ENCODE peak calls at places on chromosome 22, in seven cellular contexts. One of them, this sample, is unnamed.

GRCh38 chr22:25111579-25112517 is 87.8 kb upstream of the CRYBB3 start:
- DNase-seq in IMR-90: no peak
- DNase-seq in sigmoid colon: no peak
- DNase-seq in body of pancreas: peak
- DNase-seq in H54: no peak
- DNase-seq in endothelial cell of umbilical vein: peak
- DNase-seq in testis: peak
- DNase-seq in this sample: peak

GRCh38 chr22:34781676-34782075 is 284.3 kb upstream of the ISX start:
- DNase-seq in IMR-90: no peak
- DNase-seq in sigmoid colon: no peak
- DNase-seq in body of pancreas: no peak
- DNase-seq in H54: no peak
- DNase-seq in endothelial cell of umbilical vein: no peak
- DNase-seq in testis: no peak
- DNase-seq in this sample: no peak

GRCh38 chr22:22378446-22379415 is 129.8 kb downstream of the ZNF280B start:
- DNase-seq in IMR-90: no peak
- DNase-seq in sigmoid colon: no peak
- DNase-seq in body of pancreas: no peak
- DNase-seq in H54: no peak
- DNase-seq in endothelial cell of umbilical vein: no peak
- DNase-seq in testis: no peak
- DNase-seq in this sample: no peak

GRCh38 chr22:21796863-21797262 is 61.3 kb upstream of the YPEL1 start:
- DNase-seq in IMR-90: no peak
- DNase-seq in sigmoid colon: no peak
- DNase-seq in body of pancreas: no peak
- DNase-seq in H54: no peak
- DNase-seq in endothelial cell of umbilical vein: no peak
- DNase-seq in testis: no peak
- DNase-seq in this sample: no peak

GRCh38 chr22:35368386-35368785 is 12.5 kb upstream of the HMOX1 start:
- DNase-seq in IMR-90: no peak
- DNase-seq in sigmoid colon: no peak
- DNase-seq in body of pancreas: no peak
- DNase-seq in H54: no peak
- DNase-seq in endothelial cell of umbilical vein: no peak
- DNase-seq in testis: no peak
- DNase-seq in this sample: no peak

GRCh38 chr22:44839721-44840120 is 87.3 kb downstream of the ARHGAP8 start:
- DNase-seq in IMR-90: no peak
- DNase-seq in sigmoid colon: no peak
- DNase-seq in body of pancreas: no peak
- DNase-seq in H54: no peak
- DNase-seq in endothelial cell of umbilical vein: no peak
- DNase-seq in testis: no peak
- DNase-seq in this sample: no peak

GRCh38 chr22:35842954-35843353 is 125.3 kb downstream of the APOL5 start:
- DNase-seq in IMR-90: peak
- DNase-seq in sigmoid colon: no peak
- DNase-seq in body of pancreas: peak
- DNase-seq in H54: no peak
- DNase-seq in endothelial cell of umbilical vein: peak
- DNase-seq in testis: no peak
- DNase-seq in this sample: peak

GRCh38 chr22:29994941-29995340 is 85.3 kb upstream of the HORMAD2 start:
- DNase-seq in IMR-90: peak
- DNase-seq in sigmoid colon: no peak
- DNase-seq in body of pancreas: no peak
- DNase-seq in H54: no peak
- DNase-seq in endothelial cell of umbilical vein: peak
- DNase-seq in testis: no peak
- DNase-seq in this sample: peak

DNA sequence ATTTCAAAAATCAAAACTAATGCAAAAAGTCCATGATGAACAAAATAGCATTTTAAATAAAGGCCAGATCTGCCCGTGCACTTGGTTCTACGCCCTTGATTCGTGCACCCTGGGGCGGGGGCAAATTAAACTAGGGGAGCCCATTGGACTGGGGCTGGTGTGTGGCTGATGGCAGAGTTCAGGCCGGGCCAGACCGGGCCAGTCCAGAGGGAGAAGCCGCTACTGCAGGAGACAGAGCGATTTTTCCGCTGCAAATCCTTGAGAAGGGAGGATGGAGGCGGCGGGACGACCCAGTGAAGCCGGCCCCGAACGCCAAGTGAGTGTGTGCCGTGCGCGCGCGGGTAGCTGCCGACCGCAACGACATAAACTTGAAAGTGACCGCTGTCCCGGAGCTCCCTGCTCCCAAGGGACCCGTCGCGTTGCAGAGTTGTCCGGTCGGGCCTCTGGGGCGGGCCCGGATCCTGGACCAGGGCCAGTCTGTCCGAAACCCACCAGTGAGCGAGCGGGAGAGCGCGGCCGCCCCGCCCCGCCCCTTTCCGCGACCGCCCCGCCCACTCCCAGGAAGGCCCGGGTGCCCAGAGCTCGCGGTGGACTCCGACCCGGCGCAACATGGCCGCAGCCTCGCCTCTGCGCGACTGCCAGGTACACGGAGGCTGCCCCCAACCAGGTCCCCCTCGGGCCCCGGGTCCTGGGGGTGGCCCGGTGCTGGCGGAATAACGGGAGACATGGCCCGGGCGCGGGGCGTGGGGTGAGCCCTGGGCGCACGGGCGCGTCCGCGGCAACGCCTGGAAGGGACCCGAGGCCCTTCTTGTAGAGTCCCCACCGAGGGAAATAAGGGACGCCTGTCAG is at the start of gene TTC38:
- DNase-seq in IMR-90: peak
- DNase-seq in sigmoid colon: peak
- DNase-seq in body of pancreas: peak
- DNase-seq in H54: peak
- DNase-seq in endothelial cell of umbilical vein: peak
- DNase-seq in testis: peak
- DNase-seq in this sample: peak
- TF ChIP-seq POLR2A in IMR-90: peak
- TF ChIP-seq POLR2A in sigmoid colon: peak
- TF ChIP-seq POLR2A in body of pancreas: peak
- TF ChIP-seq POLR2A in H54: peak
- TF ChIP-seq POLR2A in endothelial cell of umbilical vein: peak
- TF ChIP-seq POLR2A in testis: no peak
- TF ChIP-seq POLR2A in this sample: peak

GRCh38 chr22:50473855-50474671 is 772 bp downstream of the SBF1 start:
- DNase-seq in IMR-90: peak
- DNase-seq in sigmoid colon: peak
- DNase-seq in body of pancreas: peak
- DNase-seq in H54: no peak
- DNase-seq in endothelial cell of umbilical vein: peak
- DNase-seq in testis: peak
- DNase-seq in this sample: peak

GRCh38 chr22:50476819-50477344 is 2.0 kb upstream of the SBF1 start:
- DNase-seq in IMR-90: no peak
- DNase-seq in sigmoid colon: no peak
- DNase-seq in body of pancreas: no peak
- DNase-seq in H54: no peak
- DNase-seq in endothelial cell of umbilical vein: no peak
- DNase-seq in testis: no peak
- DNase-seq in this sample: no peak

GRCh38 chr22:50475652-50476002 is 792 bp upstream of the SBF1 start:
- DNase-seq in IMR-90: no peak
- DNase-seq in sigmoid colon: no peak
- DNase-seq in body of pancreas: no peak
- DNase-seq in H54: no peak
- DNase-seq in endothelial cell of umbilical vein: no peak
- DNase-seq in testis: no peak
- DNase-seq in this sample: no peak

GRCh38 chr22:50473088-50473487 is 1.7 kb downstream of the SBF1 start:
- DNase-seq in IMR-90: no peak
- DNase-seq in sigmoid colon: no peak
- DNase-seq in body of pancreas: no peak
- DNase-seq in H54: no peak
- DNase-seq in endothelial cell of umbilical vein: no peak
- DNase-seq in testis: no peak
- DNase-seq in this sample: peak

DNA sequence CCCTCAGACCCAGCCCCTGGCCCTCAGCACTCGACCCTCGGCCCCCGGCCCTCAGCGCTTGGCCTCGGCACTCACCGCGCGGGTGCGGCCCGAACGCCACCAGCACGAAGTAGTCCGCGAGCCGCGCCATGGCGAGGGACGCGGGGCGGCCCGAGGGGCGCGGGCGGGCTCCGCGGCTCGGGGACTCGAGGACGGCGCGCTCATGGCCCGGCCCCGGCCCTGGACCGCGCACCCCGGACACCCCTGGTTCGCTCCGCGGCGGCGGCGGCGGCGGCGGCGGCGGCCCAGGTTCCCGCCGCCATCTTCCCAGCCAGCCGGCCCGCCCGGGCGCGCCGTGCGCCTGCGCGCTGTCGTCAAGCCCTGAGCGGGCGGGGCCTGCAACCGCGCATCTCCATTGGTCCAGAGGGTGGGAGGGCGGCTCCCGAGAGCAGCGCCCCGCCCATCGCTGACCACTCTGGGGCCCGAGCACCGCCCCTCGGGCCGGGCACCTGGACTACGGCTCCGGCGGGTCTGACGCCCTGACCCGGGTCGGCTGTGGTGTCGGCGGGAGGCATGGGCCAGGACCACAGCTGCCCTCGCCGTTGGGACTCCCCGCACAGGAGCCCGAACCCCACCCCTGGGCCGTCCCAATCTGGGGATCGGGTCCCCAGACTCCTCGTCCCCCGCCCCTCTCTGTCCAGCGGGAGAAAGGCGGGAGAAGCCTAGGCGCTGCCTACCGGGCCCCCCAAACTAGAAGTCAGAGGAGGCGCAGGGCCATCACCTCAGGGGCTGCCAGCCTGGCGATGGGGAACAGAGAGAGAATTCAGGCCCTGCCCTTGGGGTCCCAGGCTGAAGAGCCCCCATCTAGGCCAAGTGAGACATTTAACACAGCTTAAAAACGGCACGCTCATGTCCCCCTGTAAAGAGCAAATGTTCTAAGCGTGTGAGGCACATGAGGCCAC is at the start of gene SBF1:
- DNase-seq in IMR-90: peak
- DNase-seq in sigmoid colon: peak
- DNase-seq in body of pancreas: peak
- DNase-seq in H54: peak
- DNase-seq in endothelial cell of umbilical vein: peak
- DNase-seq in testis: peak
- DNase-seq in this sample: peak
- TF ChIP-seq POLR2A in IMR-90: peak
- TF ChIP-seq POLR2A in sigmoid colon: no peak
- TF ChIP-seq POLR2A in body of pancreas: peak
- TF ChIP-seq POLR2A in H54: peak
- TF ChIP-seq POLR2A in endothelial cell of umbilical vein: no peak
- TF ChIP-seq POLR2A in testis: no peak
- TF ChIP-seq POLR2A in this sample: peak

DNA sequence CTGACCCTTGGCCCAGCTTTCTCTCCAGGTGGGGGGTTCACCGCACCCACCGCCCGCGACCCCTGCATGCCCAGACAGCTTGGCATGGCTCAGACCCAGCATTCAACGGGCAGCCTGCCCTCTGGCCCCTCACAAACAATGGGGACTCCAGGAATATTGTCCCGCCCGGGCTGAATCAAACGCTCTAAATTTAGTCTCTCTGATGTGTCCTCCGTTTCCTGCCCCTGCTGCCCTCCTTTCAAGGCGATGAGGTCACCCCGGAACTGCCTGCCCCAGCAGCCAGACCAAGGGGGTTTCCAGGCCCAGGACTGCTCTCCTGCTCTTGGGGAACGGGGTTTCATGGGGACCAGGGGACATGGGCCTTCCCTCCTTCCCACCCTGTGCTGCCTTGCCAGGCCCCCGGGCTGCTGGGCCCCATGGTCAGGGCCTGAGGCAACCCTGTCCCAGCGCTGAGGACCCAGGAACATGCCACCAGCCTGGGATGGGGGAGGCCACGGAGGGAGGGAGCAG is 10.1 kb upstream of the PDGFB start:
- DNase-seq in IMR-90: peak
- DNase-seq in sigmoid colon: no peak
- DNase-seq in body of pancreas: no peak
- DNase-seq in H54: peak
- DNase-seq in endothelial cell of umbilical vein: peak
- DNase-seq in testis: no peak
- DNase-seq in this sample: no peak
- TF ChIP-seq POLR2A in IMR-90: no peak
- TF ChIP-seq POLR2A in sigmoid colon: no peak
- TF ChIP-seq POLR2A in body of pancreas: peak
- TF ChIP-seq POLR2A in H54: no peak
- TF ChIP-seq POLR2A in endothelial cell of umbilical vein: peak
- TF ChIP-seq POLR2A in testis: no peak
- TF ChIP-seq POLR2A in this sample: no peak

DNA sequence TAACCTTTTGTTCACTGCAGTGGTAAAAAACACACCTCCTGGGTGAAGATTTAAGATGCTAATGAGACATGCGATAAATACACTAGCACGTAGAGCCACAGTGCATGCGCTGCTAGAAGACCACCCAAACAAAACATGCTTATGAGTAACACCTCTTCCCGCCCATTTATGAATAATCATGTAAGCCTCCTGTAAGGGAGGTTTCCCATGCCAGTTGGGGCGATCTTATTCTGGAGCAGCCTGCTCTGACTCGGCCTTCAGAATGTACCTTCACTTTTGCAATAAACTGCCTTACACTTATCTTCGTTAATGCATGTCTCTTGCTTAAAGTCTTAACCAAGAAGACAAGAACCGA is 18.1 kb upstream of the SCARF2 start:
- DNase-seq in IMR-90: peak
- DNase-seq in sigmoid colon: peak
- DNase-seq in body of pancreas: no peak
- DNase-seq in H54: no peak
- DNase-seq in endothelial cell of umbilical vein: no peak
- DNase-seq in testis: no peak
- DNase-seq in this sample: no peak
- TF ChIP-seq POLR2A in IMR-90: no peak
- TF ChIP-seq POLR2A in sigmoid colon: no peak
- TF ChIP-seq POLR2A in body of pancreas: no peak
- TF ChIP-seq POLR2A in H54: no peak
- TF ChIP-seq POLR2A in endothelial cell of umbilical vein: no peak
- TF ChIP-seq POLR2A in testis: no peak
- TF ChIP-seq POLR2A in this sample: no peak

DNA sequence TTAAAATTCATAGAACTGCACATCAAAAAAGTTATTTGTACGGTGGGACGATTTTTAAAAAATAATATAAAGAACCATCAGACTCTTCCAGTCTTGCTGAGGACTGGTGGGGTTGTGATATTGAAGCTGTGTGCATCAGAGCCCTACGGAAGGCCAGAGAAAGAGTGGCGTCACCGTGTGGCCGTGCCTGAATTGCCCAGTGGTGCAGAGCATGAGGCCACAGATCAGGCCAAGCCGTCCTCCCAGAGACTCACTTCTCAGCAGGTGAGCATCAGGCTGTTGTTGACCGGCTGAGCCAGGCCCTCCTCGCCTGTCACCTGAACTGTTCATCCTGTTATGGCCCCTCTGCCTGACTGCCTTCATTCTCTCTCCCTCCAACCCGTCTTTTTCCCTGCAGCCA is 1013.9 kb downstream of the TBC1D22A start:
- DNase-seq in IMR-90: no peak
- DNase-seq in sigmoid colon: no peak
- DNase-seq in body of pancreas: no peak
- DNase-seq in H54: no peak
- DNase-seq in endothelial cell of umbilical vein: no peak
- DNase-seq in testis: no peak
- DNase-seq in this sample: no peak
- TF ChIP-seq POLR2A in IMR-90: no peak
- TF ChIP-seq POLR2A in sigmoid colon: no peak
- TF ChIP-seq POLR2A in body of pancreas: no peak
- TF ChIP-seq POLR2A in H54: no peak
- TF ChIP-seq POLR2A in endothelial cell of umbilical vein: no peak
- TF ChIP-seq POLR2A in testis: no peak
- TF ChIP-seq POLR2A in this sample: no peak

This sample was measured in erythroblast.